ENCODE peak calls at places on chromosomes 11 and 22, in six cellular contexts. N is stimulated activated CD4-positive, alpha-beta T cell treated with anti-CD3 and anti-CD28 coated beads, Interleukin-4, amount 100 ng/mL, for 24 hours; Z is transverse colon; H is brain pericyte; J is activated naive CD4-positive, alpha-beta T cell; G is cardiac fibroblast. X is an unnamed sample.

GRCh38 chr11:76214968-76215548 is 8.8 kb upstream of the WNT11 start:
- DNase-seq in G (no peak), Z (no peak), H (no peak), J (no peak), N (no peak), X (no peak)

GRCh38 chr22:23503142-23503541 is 76.9 kb downstream of the IGLL1 start:
- DNase-seq in N (no peak), G (no peak), H (no peak), J (no peak), Z (no peak), X (no peak)

GRCh38 chr11:116948375-116948774 is 111.0 kb upstream of the APOA1 start:
- DNase-seq in H (no peak), Z (peak), N (peak), J (no peak), G (peak), X (peak)

GRCh38 chr22:24894220-24894975 is 52.1 kb downstream of the LHFPL7 start:
- DNase-seq in H (peak), Z (peak), J (no peak), N (no peak), G (peak), X (peak)

GRCh38 chr11:69361466-69361865 is 67.5 kb downstream of the MYEOV start:
- DNase-seq in Z (peak), H (no peak), N (peak), J (no peak), G (no peak), X (no peak)

GRCh38 chr11:8389034-8389996 is 125.6 kb upstream of the LMO1 start:
- DNase-seq in J (no peak), Z (no peak), G (peak), N (no peak), H (no peak), X (no peak)

GRCh38 chr11:624705-625635 is at the start of gene CDHR5:
- DNase-seq in Z (peak), G (no peak), J (no peak), N (no peak), H (no peak), X (peak)

GRCh38 chr22:20027966-20028854 is 7.3 kb downstream of the TANGO2 start:
- DNase-seq in Z (no peak), G (peak), H (no peak), J (no peak), N (peak), X (peak)

GRCh38 chr22:17629167-17629489 is 579 bp upstream of the ATP6V1E1 start:
- DNase-seq in H (no peak), J (no peak), N (no peak), Z (no peak), G (no peak), X (peak)

GRCh38 chr22:48179571-48180546 is 1417.4 kb downstream of the TBC1D22A start:
- DNase-seq in J (no peak), G (no peak), H (no peak), Z (no peak), N (no peak), X (no peak)

GRCh38 chr11:120009938-120010337 is 128.0 kb downstream of the TRIM29 start:
- DNase-seq in N (no peak), H (no peak), J (no peak), G (no peak), Z (no peak), X (no peak)

GRCh38 chr22:44347549-44347948 is 34.8 kb upstream of the SHISAL1 start:
- DNase-seq in N (no peak), J (no peak), H (no peak), G (no peak), Z (no peak), X (no peak)

GRCh38 chr11:19828382-19829108 is 115.9 kb downstream of the NAV2 start:
- DNase-seq in N (no peak), H (no peak), Z (no peak), J (no peak), G (peak), X (no peak)

GRCh38 chr11:110172666-110173065 is 79.5 kb downstream of the ZC3H12C start:
- DNase-seq in G (no peak), N (no peak), J (no peak), Z (no peak), H (no peak), X (no peak)

GRCh38 chr11:29657709-29658108 is 359.1 kb downstream of the KCNA4 start:
- DNase-seq in H (no peak), N (no peak), Z (no peak), G (no peak), J (no peak), X (no peak)

GRCh38 chr11:107576497-107577086 is 11.1 kb upstream of the ALKBH8 start:
- DNase-seq in G (peak), Z (peak), N (peak), H (no peak), J (no peak), X (peak)

GRCh38 chr11:43908191-43908590 is 27.6 kb downstream of the ALKBH3 start:
- DNase-seq in H (no peak), Z (no peak), N (no peak), J (no peak), G (no peak), X (no peak)

GRCh38 chr11:9160166-9160565 is 68.8 kb upstream of the SCUBE2 start:
- DNase-seq in J (no peak), N (no peak), H (no peak), Z (no peak), G (peak), X (no peak)

GRCh38 chr22:24141586-24141985 is 39.7 kb upstream of the SUSD2 start:
- DNase-seq in N (peak), H (no peak), G (no peak), Z (peak), J (no peak), X (no peak)

GRCh38 chr22:32528984-32529982 is 54.7 kb downstream of the FBXO7 start:
- DNase-seq in N (peak), G (peak), J (peak), H (no peak), Z (peak), X (peak)

GRCh38 chr11:72119188-72119587 is 6.7 kb upstream of the ANAPC15 start:
- DNase-seq in J (no peak), Z (no peak), H (no peak), N (no peak), G (no peak), X (no peak)

GRCh38 chr11:10654211-10655150 is 39.1 kb downstream of the IRAG1 start:
- DNase-seq in Z (no peak), N (peak), H (no peak), J (no peak), G (peak), X (peak)

GRCh38 chr11:76626266-76626665 is 44.3 kb downstream of the LRRC32 start:
- DNase-seq in J (no peak), G (no peak), Z (no peak), H (no peak), N (no peak), X (no peak)

GRCh38 chr11:120956710-120957500 is 67.0 kb upstream of the TBCEL start:
- DNase-seq in J (no peak), N (no peak), Z (no peak), H (no peak), G (no peak), X (no peak)

GRCh38 chr11:74460481-74461154 is 6.7 kb downstream of the KCNE3 start:
- DNase-seq in J (no peak), G (peak), N (no peak), Z (no peak), H (no peak), X (no peak)

GRCh38 chr11:70487763-70488162 is 89.4 kb downstream of the CTTN start:
- DNase-seq in Z (no peak), H (no peak), G (no peak), N (no peak), J (no peak), X (no peak)

GRCh38 chr11:118606844-118607228 is 579 bp upstream of the PHLDB1 start:
- DNase-seq in J (no peak), Z (no peak), G (no peak), N (no peak), H (no peak), X (no peak)

GRCh38 chr11:32884770-32885384 is 7.7 kb upstream of the QSER1 start:
- DNase-seq in J (no peak), N (no peak), H (no peak), Z (no peak), G (peak), X (peak)

GRCh38 chr22:32324505-32325415 is 32.9 kb upstream of the RFPL3 start:
- DNase-seq in N (no peak), J (no peak), G (no peak), H (no peak), Z (no peak), X (no peak)

GRCh38 chr22:45496451-45496941 is 6.2 kb upstream of the FBLN1 start:
- DNase-seq in H (no peak), N (no peak), G (no peak), J (no peak), Z (no peak), X (no peak)

GRCh38 chr11:76245720-76246119 is 39.4 kb upstream of the WNT11 start:
- DNase-seq in H (no peak), J (no peak), G (no peak), Z (no peak), N (no peak), X (no peak)

GRCh38 chr22:28282346-28282745 is 363.3 kb upstream of the PITPNB start:
- DNase-seq in G (peak), N (no peak), H (no peak), Z (no peak), J (no peak), X (no peak)

GRCh38 chr11:17735823-17736772 is 1.5 kb downstream of the KCNC1 start:
- DNase-seq in N (no peak), G (no peak), Z (no peak), J (no peak), H (no peak), X (no peak)

GRCh38 chr11:74953448-74953847 is 4.4 kb downstream of the SPCS2 start:
- DNase-seq in Z (no peak), H (no peak), N (no peak), G (no peak), J (no peak), X (no peak)

GRCh38 chr11:75345455-75346224 is 5.8 kb downstream of the ARRB1 start:
- DNase-seq in N (no peak), H (no peak), G (no peak), J (no peak), Z (no peak), X (no peak)

GRCh38 chr11:46337626-46338345 is 9.5 kb upstream of the DGKZ start:
- DNase-seq in J (no peak), G (no peak), Z (no peak), H (no peak), N (no peak), X (no peak)

GRCh38 chr22:35582861-35583670 is 34.1 kb downstream of the MB start:
- DNase-seq in N (peak), J (peak), H (no peak), G (peak), Z (peak), X (peak)

GRCh38 chr11:71210861-71211260 is 41.5 kb downstream of the SHANK2 start:
- DNase-seq in G (no peak), H (no peak), J (no peak), Z (no peak), N (no peak), X (no peak)

GRCh38 chr11:119734788-119735187 is 5.8 kb upstream of the NECTIN1 start:
- DNase-seq in J (no peak), N (no peak), Z (no peak), H (no peak), G (no peak), X (no peak)

X was measured in small intestine.